ENCODE peak calls at places on chromosomes 16 and 17, in five cellular contexts. One of them, this sample, is unnamed.

GRCh38 chr17:2564876-2565275 is 28.6 kb upstream of the PAFAH1B1 start:
- DNase-seq in breast epithelium: no peak
- DNase-seq in heart left ventricle: no peak
- DNase-seq in GM12891: no peak
- DNase-seq in A549: no peak
- DNase-seq in this sample: peak

GRCh38 chr17:7745748-7746470 is 28.4 kb downstream of the DNAH2 start:
- DNase-seq in breast epithelium: peak
- DNase-seq in heart left ventricle: no peak
- DNase-seq in GM12891: no peak
- DNase-seq in A549: peak
- DNase-seq in this sample: peak

GRCh38 chr16:70700101-70701020 is 14.5 kb upstream of the MTSS2 start:
- DNase-seq in breast epithelium: no peak
- DNase-seq in heart left ventricle: peak
- DNase-seq in GM12891: no peak
- DNase-seq in A549: no peak
- DNase-seq in this sample: no peak

GRCh38 chr17:70073326-70073725 is 1.7 kb upstream of the KCNJ16 start:
- DNase-seq in breast epithelium: no peak
- DNase-seq in heart left ventricle: no peak
- DNase-seq in GM12891: no peak
- DNase-seq in A549: no peak
- DNase-seq in this sample: no peak

GRCh38 chr16:79310734-79311133 is 289.8 kb downstream of the MAF start:
- DNase-seq in breast epithelium: no peak
- DNase-seq in heart left ventricle: no peak
- DNase-seq in GM12891: no peak
- DNase-seq in A549: no peak
- DNase-seq in this sample: no peak

GRCh38 chr17:9239821-9240658 is 218.7 kb downstream of the NTN1 start:
- DNase-seq in breast epithelium: peak
- DNase-seq in heart left ventricle: peak
- DNase-seq in GM12891: peak
- DNase-seq in A549: peak
- DNase-seq in this sample: no peak

GRCh38 chr16:67245189-67245585 is 2.1 kb downstream of the FHOD1 start:
- DNase-seq in breast epithelium: no peak
- DNase-seq in heart left ventricle: no peak
- DNase-seq in GM12891: no peak
- DNase-seq in A549: no peak
- DNase-seq in this sample: no peak

GRCh38 chr17:39903158-39903884 is 15.1 kb downstream of the GSDMB start:
- DNase-seq in breast epithelium: no peak
- DNase-seq in heart left ventricle: no peak
- DNase-seq in GM12891: no peak
- DNase-seq in A549: no peak
- DNase-seq in this sample: no peak

GRCh38 chr16:76193851-76194620 is 83.2 kb upstream of the CNTNAP4 start:
- DNase-seq in breast epithelium: no peak
- DNase-seq in heart left ventricle: no peak
- DNase-seq in GM12891: no peak
- DNase-seq in A549: no peak
- DNase-seq in this sample: no peak

GRCh38 chr17:57568340-57568739 is 176.8 kb downstream of the CCDC182 start:
- DNase-seq in breast epithelium: no peak
- DNase-seq in heart left ventricle: no peak
- DNase-seq in GM12891: no peak
- DNase-seq in A549: no peak
- DNase-seq in this sample: no peak

GRCh38 chr16:83402969-83403368 is 404.8 kb upstream of the HSBP1 start:
- DNase-seq in breast epithelium: no peak
- DNase-seq in heart left ventricle: no peak
- DNase-seq in GM12891: no peak
- DNase-seq in A549: no peak
- DNase-seq in this sample: peak

GRCh38 chr16:9088848-9089247 is 2.6 kb upstream of the HAPSTR1 start:
- DNase-seq in breast epithelium: no peak
- DNase-seq in heart left ventricle: no peak
- DNase-seq in GM12891: no peak
- DNase-seq in A549: no peak
- DNase-seq in this sample: no peak

GRCh38 chr16:9091867-9092281 is 430 bp downstream of the HAPSTR1 start:
- DNase-seq in breast epithelium: peak
- DNase-seq in heart left ventricle: peak
- DNase-seq in GM12891: peak
- DNase-seq in A549: no peak
- DNase-seq in this sample: peak

GRCh38 chr16:9090960-9091866 is at the start of gene HAPSTR1:
- DNase-seq in breast epithelium: peak
- DNase-seq in heart left ventricle: peak
- DNase-seq in GM12891: peak
- DNase-seq in A549: peak
- DNase-seq in this sample: peak

GRCh38 chr16:9089660-9090059 is 1.8 kb upstream of the HAPSTR1 start:
- DNase-seq in breast epithelium: no peak
- DNase-seq in heart left ventricle: no peak
- DNase-seq in GM12891: no peak
- DNase-seq in A549: no peak
- DNase-seq in this sample: no peak

DNA sequence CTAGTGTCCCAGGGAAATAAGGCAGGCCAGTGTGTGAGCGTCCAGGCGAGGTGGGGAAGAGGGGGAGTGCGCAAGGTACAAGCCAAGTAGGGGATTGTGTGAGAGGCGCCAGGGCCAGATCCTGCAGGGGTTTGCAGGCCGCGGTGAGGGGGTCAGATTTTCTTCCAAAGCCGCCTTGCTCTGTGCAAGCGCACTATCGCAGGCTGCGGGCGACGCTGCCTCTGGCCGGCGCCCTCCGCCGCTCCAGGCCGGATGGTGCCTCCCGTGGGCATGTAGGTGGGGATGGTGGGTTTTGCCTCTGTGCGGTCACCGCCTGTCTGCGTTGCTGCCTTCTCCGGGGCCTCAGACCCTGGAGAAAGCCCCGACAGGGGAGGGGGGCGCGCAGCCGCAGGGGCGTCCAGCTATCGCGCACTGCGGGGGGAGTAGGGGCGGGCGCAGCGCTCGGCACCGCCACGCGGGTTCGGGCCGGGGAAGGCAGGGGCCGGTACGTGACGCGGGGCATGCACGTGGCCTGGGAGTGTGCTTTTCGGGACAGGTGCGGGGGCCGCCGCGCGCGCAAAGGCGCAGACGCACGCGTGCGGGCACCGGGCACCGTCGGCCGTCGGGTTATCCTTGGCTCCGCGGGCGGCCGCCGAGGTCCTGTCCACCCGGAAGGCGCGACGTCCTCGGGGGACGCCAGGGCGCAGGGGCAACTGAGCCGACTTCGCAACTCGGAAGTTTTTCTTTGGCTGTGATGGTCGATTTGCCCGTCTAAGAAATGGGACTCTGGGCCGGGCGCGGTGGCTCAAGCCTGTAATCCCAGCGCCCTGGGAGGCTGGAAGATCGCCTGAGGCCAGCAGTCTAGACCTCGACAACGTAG is 1.1 kb upstream of the HAPSTR1 start:
- DNase-seq in breast epithelium: peak
- DNase-seq in heart left ventricle: peak
- DNase-seq in GM12891: peak
- DNase-seq in A549: no peak
- DNase-seq in this sample: no peak
- TF ChIP-seq POLR2A in breast epithelium: no peak
- TF ChIP-seq POLR2A in heart left ventricle: no peak
- TF ChIP-seq POLR2A in GM12891: no peak
- TF ChIP-seq POLR2A in A549: peak
- TF ChIP-seq POLR2A in this sample: no peak

DNA sequence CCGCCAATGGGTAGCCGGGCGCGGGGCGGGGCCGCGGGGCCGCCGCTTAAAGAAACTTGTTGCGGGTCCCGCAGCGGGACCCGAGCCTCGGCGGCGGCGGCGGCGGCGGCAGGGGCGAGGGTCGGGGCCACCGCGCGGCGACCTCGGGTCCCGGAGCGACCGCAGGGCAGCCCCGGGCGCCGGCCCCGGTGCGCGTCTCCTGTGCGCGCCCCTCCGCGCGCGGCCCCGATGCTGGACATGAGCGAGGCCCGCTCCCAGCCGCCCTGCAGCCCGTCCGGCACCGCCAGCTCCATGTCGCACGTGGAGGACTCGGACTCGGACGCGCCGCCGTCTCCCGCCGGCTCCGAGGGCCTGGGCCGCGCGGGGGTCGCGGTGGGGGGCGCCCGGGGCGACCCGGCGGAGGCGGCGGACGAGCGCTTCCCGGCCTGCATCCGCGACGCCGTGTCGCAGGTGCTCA is at the start of gene SOX8:
- DNase-seq in breast epithelium: no peak
- DNase-seq in heart left ventricle: no peak
- DNase-seq in GM12891: no peak
- DNase-seq in A549: no peak
- DNase-seq in this sample: no peak
- TF ChIP-seq POLR2A in breast epithelium: no peak
- TF ChIP-seq POLR2A in heart left ventricle: no peak
- TF ChIP-seq POLR2A in GM12891: no peak
- TF ChIP-seq POLR2A in A549: no peak
- TF ChIP-seq POLR2A in this sample: no peak

GRCh38 chr17:48622857-48623256 is 3.3 kb downstream of the HOXB9 start:
- DNase-seq in breast epithelium: no peak
- DNase-seq in heart left ventricle: no peak
- DNase-seq in GM12891: no peak
- DNase-seq in A549: no peak
- DNase-seq in this sample: no peak

GRCh38 chr17:48624544-48625501 is 1.3 kb downstream of the HOXB9 start:
- DNase-seq in breast epithelium: no peak
- DNase-seq in heart left ventricle: no peak
- DNase-seq in GM12891: no peak
- DNase-seq in A549: peak
- DNase-seq in this sample: no peak

GRCh38 chr17:48621410-48622387 is 4.5 kb downstream of the HOXB9 start:
- DNase-seq in breast epithelium: no peak
- DNase-seq in heart left ventricle: no peak
- DNase-seq in GM12891: no peak
- DNase-seq in A549: no peak
- DNase-seq in this sample: no peak

GRCh38 chr17:48624118-48624517 is 2.0 kb downstream of the HOXB9 start:
- DNase-seq in breast epithelium: no peak
- DNase-seq in heart left ventricle: no peak
- DNase-seq in GM12891: no peak
- DNase-seq in A549: no peak
- DNase-seq in this sample: no peak

GRCh38 chr17:48623583-48623982 is 2.6 kb downstream of the HOXB9 start:
- DNase-seq in breast epithelium: no peak
- DNase-seq in heart left ventricle: no peak
- DNase-seq in GM12891: no peak
- DNase-seq in A549: no peak
- DNase-seq in this sample: no peak
- TF ChIP-seq POLR2A in breast epithelium: no peak
- TF ChIP-seq POLR2A in heart left ventricle: no peak
- TF ChIP-seq POLR2A in GM12891: no peak
- TF ChIP-seq POLR2A in A549: no peak
- TF ChIP-seq POLR2A in this sample: no peak

GRCh38 chr16:11783319-11784047 is 13.6 kb downstream of the ZC3H7A start:
- DNase-seq in breast epithelium: no peak
- DNase-seq in heart left ventricle: no peak
- DNase-seq in GM12891: no peak
- DNase-seq in A549: no peak
- DNase-seq in this sample: no peak
- TF ChIP-seq POLR2A in breast epithelium: no peak
- TF ChIP-seq POLR2A in heart left ventricle: no peak
- TF ChIP-seq POLR2A in GM12891: peak
- TF ChIP-seq POLR2A in A549: no peak
- TF ChIP-seq POLR2A in this sample: no peak

GRCh38 chr16:46620265-46621005 is 744 bp downstream of the SHCBP1 start:
- DNase-seq in breast epithelium: no peak
- DNase-seq in heart left ventricle: no peak
- DNase-seq in GM12891: no peak
- DNase-seq in A549: peak
- DNase-seq in this sample: peak

GRCh38 chr16:46618516-46618915 is 2.7 kb downstream of the SHCBP1 start:
- DNase-seq in breast epithelium: no peak
- DNase-seq in heart left ventricle: no peak
- DNase-seq in GM12891: no peak
- DNase-seq in A549: no peak
- DNase-seq in this sample: no peak

GRCh38 chr16:46621902-46622676 is 910 bp upstream of the SHCBP1 start:
- DNase-seq in breast epithelium: no peak
- DNase-seq in heart left ventricle: no peak
- DNase-seq in GM12891: no peak
- DNase-seq in A549: no peak
- DNase-seq in this sample: no peak

GRCh38 chr16:46621006-46621629 is at the start of gene SHCBP1:
- DNase-seq in breast epithelium: peak
- DNase-seq in heart left ventricle: peak
- DNase-seq in GM12891: peak
- DNase-seq in A549: peak
- DNase-seq in this sample: peak
- TF ChIP-seq POLR2A in breast epithelium: no peak
- TF ChIP-seq POLR2A in heart left ventricle: no peak
- TF ChIP-seq POLR2A in GM12891: peak
- TF ChIP-seq POLR2A in A549: peak
- TF ChIP-seq POLR2A in this sample: peak

GRCh38 chr17:880074-880870 is 98.1 kb downstream of the MRM3 start:
- DNase-seq in breast epithelium: no peak
- DNase-seq in heart left ventricle: peak
- DNase-seq in GM12891: no peak
- DNase-seq in A549: no peak
- DNase-seq in this sample: no peak

GRCh38 chr17:872843-873242 is 90.7 kb downstream of the MRM3 start:
- DNase-seq in breast epithelium: no peak
- DNase-seq in heart left ventricle: no peak
- DNase-seq in GM12891: no peak
- DNase-seq in A549: no peak
- DNase-seq in this sample: no peak

GRCh38 chr17:879546-879945 is 97.4 kb downstream of the MRM3 start:
- DNase-seq in breast epithelium: peak
- DNase-seq in heart left ventricle: peak
- DNase-seq in GM12891: peak
- DNase-seq in A549: peak
- DNase-seq in this sample: peak

GRCh38 chr17:871731-872517 is 89.8 kb downstream of the MRM3 start:
- DNase-seq in breast epithelium: no peak
- DNase-seq in heart left ventricle: no peak
- DNase-seq in GM12891: no peak
- DNase-seq in A549: no peak
- DNase-seq in this sample: no peak

DNA sequence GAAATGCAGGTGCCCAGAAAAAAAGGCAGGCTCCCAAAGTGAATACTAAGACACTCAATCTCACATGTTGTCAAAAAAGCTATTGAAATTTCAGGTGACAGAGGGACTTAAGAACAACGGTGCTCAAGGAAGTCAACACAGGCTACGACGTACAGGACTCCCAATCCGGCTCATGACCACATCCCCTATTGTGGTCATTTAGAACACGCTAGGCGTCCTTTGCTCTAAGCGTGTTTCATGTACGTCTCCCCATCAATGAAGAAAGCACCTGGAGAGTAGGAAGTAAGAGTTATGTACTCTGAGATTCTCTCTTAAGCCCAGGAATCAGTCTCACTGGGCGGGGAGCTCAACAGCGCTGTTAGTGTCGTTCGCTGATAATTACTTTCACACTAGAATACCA is 94.1 kb downstream of the MRM3 start:
- DNase-seq in breast epithelium: no peak
- DNase-seq in heart left ventricle: no peak
- DNase-seq in GM12891: no peak
- DNase-seq in A549: no peak
- DNase-seq in this sample: no peak
- TF ChIP-seq POLR2A in breast epithelium: no peak
- TF ChIP-seq POLR2A in heart left ventricle: no peak
- TF ChIP-seq POLR2A in GM12891: no peak
- TF ChIP-seq POLR2A in A549: no peak
- TF ChIP-seq POLR2A in this sample: no peak